ENCODE peak calls at places on chromosome 9, in six cellular contexts. O is stimulated activated CD4-positive, alpha-beta T cell treated with anti-CD3 and anti-CD28 coated beads, TNF-alpha, amount 100 ng/mL, for 24 hours; N is H7; W is glutamatergic neuron; M is right cardiac atrium; H is activated CD4-positive, alpha-beta memory T cell treated with anti-CD3 and anti-CD28 coated beads, Interleukin-2, amount 10 ng/mL, durations not matched to agents 7 days and 5 days. Y is an unnamed sample.

GRCh38 chr9:20732118-20732517 is 48.1 kb downstream of the FOCAD start:
- DNase-seq in M (no peak), H (no peak), O (no peak), N (no peak), W (no peak), Y (no peak)

GRCh38 chr9:76564300-76564699 is 105.3 kb downstream of the GCNT1 start:
- DNase-seq in N (no peak), M (no peak), H (no peak), W (no peak), O (no peak), Y (no peak)

GRCh38 chr9:89718176-89718575 is 113.4 kb downstream of the GADD45G start:
- DNase-seq in H (no peak), N (no peak), M (no peak), O (no peak), W (no peak), Y (no peak)

GRCh38 chr9:13993482-13994267 is 320.3 kb downstream of the NFIB start:
- DNase-seq in W (no peak), N (no peak), O (no peak), H (no peak), M (no peak), Y (no peak)

GRCh38 chr9:107833295-107833694 is 343.7 kb upstream of the KLF4 start:
- DNase-seq in M (no peak), O (no peak), H (no peak), W (no peak), N (no peak), Y (no peak)

GRCh38 chr9:37554318-37554717 is 21.9 kb downstream of the FBXO10 start:
- DNase-seq in M (no peak), W (no peak), N (no peak), H (no peak), O (no peak), Y (no peak)

GRCh38 chr9:36029765-36030528 is 6.8 kb upstream of the RECK start:
- DNase-seq in N (no peak), W (no peak), H (no peak), M (no peak), O (no peak), Y (no peak)

GRCh38 chr9:80878556-80878955 is 810.8 kb downstream of the TLE1 start:
- DNase-seq in H (no peak), O (no peak), W (no peak), M (no peak), N (no peak), Y (no peak)

GRCh38 chr9:128150594-128151342 is 1.5 kb downstream of the LCN2 start:
- DNase-seq in H (no peak), M (peak), N (peak), W (peak), O (no peak), Y (peak)

GRCh38 chr9:32931129-32931528 is 70.3 kb downstream of the APTX start:
- DNase-seq in O (no peak), M (no peak), W (no peak), H (no peak), N (no peak), Y (no peak)

GRCh38 chr9:79572032-79572890 is 496 bp downstream of the TLE4 start:
- DNase-seq in H (peak), M (peak), O (no peak), W (peak), N (no peak), Y (peak)

GRCh38 chr9:31542384-31543055 is 841.9 kb upstream of the ACO1 start:
- DNase-seq in W (peak), O (no peak), N (peak), H (peak), M (no peak), Y (peak)